ENCODE peak calls at places on chromosomes 7 and 10, in seven cellular contexts. J is AG04450, G is lower lobe of right lung, Q is small intestine, V is brain microvascular endothelial cell, D is adrenal gland, P is PC-3. M is an unnamed sample.

GRCh38 chr10:6014241-6014761 is 37.0 kb upstream of the IL15RA start:
- DNase-seq in J (no peak), G (no peak), Q (peak), V (peak), D (peak), P (peak), M (peak)

GRCh38 chr7:39950473-39951155 is 558 bp downstream of the CDK13 start:
- DNase-seq in J (no peak), G (peak), Q (peak), V (peak), D (peak), P (peak), M (no peak)

GRCh38 chr7:148478551-148478950 is 112.0 kb upstream of the C7orf33 start:
- DNase-seq in J (no peak), G (no peak), Q (no peak), V (no peak), D (no peak), P (no peak), M (no peak)

GRCh38 chr7:25083201-25083600 is 41.9 kb downstream of the CYCS start:
- DNase-seq in J (no peak), G (no peak), Q (no peak), V (no peak), D (no peak), P (peak), M (no peak)

GRCh38 chr10:48465860-48466521 is 138.9 kb downstream of the ARHGAP22 start:
- DNase-seq in J (no peak), G (no peak), Q (no peak), V (no peak), D (peak), P (no peak), M (no peak)

GRCh38 chr7:129748710-129749109 is 137.2 kb downstream of the NRF1 start:
- DNase-seq in J (no peak), G (no peak), Q (no peak), V (no peak), D (no peak), P (no peak), M (no peak)

GRCh38 chr10:110863361-110863760 is 8.4 kb upstream of the PDCD4 start:
- DNase-seq in J (no peak), G (no peak), Q (no peak), V (no peak), D (no peak), P (no peak), M (no peak)

GRCh38 chr7:20270867-20271266 is 53.7 kb upstream of the MACC1 start:
- DNase-seq in J (no peak), G (no peak), Q (peak), V (no peak), D (no peak), P (no peak), M (no peak)

GRCh38 chr7:125316451-125316850 is 386.8 kb upstream of the POT1 start:
- DNase-seq in J (no peak), G (no peak), Q (no peak), V (peak), D (no peak), P (peak), M (no peak)

GRCh38 chr7:88759216-88759955 is at the start of gene ZNF804B:
- DNase-seq in J (no peak), G (no peak), Q (no peak), V (no peak), D (peak), P (no peak), M (no peak)

GRCh38 chr10:35517431-35518181 is 87.5 kb upstream of the GJD4 start:
- DNase-seq in J (no peak), G (no peak), Q (no peak), V (peak), D (peak), P (peak), M (no peak)

GRCh38 chr10:123445336-123445735 is 220.8 kb upstream of the GPR26 start:
- DNase-seq in J (no peak), G (no peak), Q (no peak), V (no peak), D (no peak), P (no peak), M (no peak)

GRCh38 chr7:149885191-149886017 is 11.6 kb downstream of the ATP6V0E2 start:
- DNase-seq in J (no peak), G (no peak), Q (peak), V (no peak), D (no peak), P (no peak), M (no peak)

GRCh38 chr10:48480397-48481374 is 124.2 kb downstream of the ARHGAP22 start:
- DNase-seq in J (no peak), G (no peak), Q (no peak), V (no peak), D (no peak), P (no peak), M (no peak)

GRCh38 chr10:9342865-9343450 is 1288.5 kb downstream of the GATA3 start:
- DNase-seq in J (peak), G (no peak), Q (peak), V (peak), D (no peak), P (peak), M (no peak)

GRCh38 chr7:66668677-66669076 is 40.0 kb downstream of the KCTD7 start:
- DNase-seq in J (no peak), G (no peak), Q (no peak), V (no peak), D (no peak), P (no peak), M (no peak)

GRCh38 chr7:48337012-48337621 is 165.9 kb downstream of the ABCA13 start:
- DNase-seq in J (no peak), G (no peak), Q (peak), V (peak), D (no peak), P (peak), M (no peak)

GRCh38 chr7:117123311-117123926 is 170.1 kb downstream of the ST7 start:
- DNase-seq in J (no peak), G (no peak), Q (no peak), V (no peak), D (no peak), P (no peak), M (no peak)

GRCh38 chr10:34104829-34105572 is 710.1 kb downstream of the PARD3 start:
- DNase-seq in J (no peak), G (no peak), Q (peak), V (no peak), D (no peak), P (no peak), M (no peak)

GRCh38 chr10:119395287-119396007 is 147.1 kb downstream of the RGS10 start:
- DNase-seq in J (no peak), G (peak), Q (no peak), V (peak), D (peak), P (no peak), M (no peak)
- H3K27ac ChIP-seq in J (no peak), G (peak), Q (peak), V (no peak), D (peak), P (no peak), M (peak)

GRCh38 chr7:151269511-151269910 is 21.0 kb upstream of the SMARCD3 start:
- DNase-seq in J (no peak), G (peak), Q (no peak), V (no peak), D (no peak), P (no peak), M (no peak)

GRCh38 chr7:151272410-151272809 is 23.9 kb upstream of the SMARCD3 start:
- DNase-seq in J (no peak), G (peak), Q (no peak), V (no peak), D (no peak), P (no peak), M (no peak)

GRCh38 chr7:151272877-151273276 is 24.4 kb upstream of the SMARCD3 start:
- DNase-seq in J (no peak), G (no peak), Q (no peak), V (no peak), D (no peak), P (no peak), M (no peak)

GRCh38 chr7:151273646-151274375 is 25.3 kb upstream of the SMARCD3 start:
- DNase-seq in J (no peak), G (no peak), Q (no peak), V (no peak), D (no peak), P (no peak), M (no peak)

DNA sequence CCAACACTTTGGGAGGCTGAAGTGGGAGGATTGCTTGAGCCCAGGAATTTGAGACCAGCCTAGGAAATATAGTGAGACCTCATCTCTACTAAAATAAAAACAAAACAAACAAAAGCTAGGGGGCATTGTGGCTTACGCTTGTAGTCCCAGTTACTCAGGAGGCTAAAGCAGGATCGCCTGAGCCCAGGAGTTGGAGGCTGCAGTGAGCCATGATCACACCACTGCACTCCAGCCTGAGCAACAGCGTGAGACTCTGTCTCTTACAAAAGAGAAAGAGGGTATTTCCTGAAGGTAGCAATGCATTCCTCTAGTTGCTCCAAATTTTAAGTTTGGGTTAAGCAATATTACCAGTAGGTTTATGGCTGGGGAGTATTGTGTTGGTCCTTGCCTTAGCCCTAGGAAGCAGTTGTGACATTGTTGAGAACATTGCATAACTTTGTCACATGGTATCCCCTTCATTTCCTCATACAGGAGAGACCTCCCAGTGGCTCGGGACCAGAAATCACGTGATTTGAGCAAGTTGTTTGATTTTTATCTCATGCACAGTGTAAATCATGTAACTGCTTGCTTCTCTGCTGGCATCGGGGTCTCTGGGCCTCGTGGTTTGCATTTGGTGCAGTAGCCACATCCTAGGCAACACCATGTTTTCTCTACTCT is 23.3 kb upstream of the SMARCD3 start:
- DNase-seq in J (no peak), G (peak), Q (peak), V (no peak), D (no peak), P (no peak), M (peak)
- H3K27ac ChIP-seq in J (no peak), G (peak), Q (peak), V (no peak), D (peak), P (no peak), M (peak)

DNA sequence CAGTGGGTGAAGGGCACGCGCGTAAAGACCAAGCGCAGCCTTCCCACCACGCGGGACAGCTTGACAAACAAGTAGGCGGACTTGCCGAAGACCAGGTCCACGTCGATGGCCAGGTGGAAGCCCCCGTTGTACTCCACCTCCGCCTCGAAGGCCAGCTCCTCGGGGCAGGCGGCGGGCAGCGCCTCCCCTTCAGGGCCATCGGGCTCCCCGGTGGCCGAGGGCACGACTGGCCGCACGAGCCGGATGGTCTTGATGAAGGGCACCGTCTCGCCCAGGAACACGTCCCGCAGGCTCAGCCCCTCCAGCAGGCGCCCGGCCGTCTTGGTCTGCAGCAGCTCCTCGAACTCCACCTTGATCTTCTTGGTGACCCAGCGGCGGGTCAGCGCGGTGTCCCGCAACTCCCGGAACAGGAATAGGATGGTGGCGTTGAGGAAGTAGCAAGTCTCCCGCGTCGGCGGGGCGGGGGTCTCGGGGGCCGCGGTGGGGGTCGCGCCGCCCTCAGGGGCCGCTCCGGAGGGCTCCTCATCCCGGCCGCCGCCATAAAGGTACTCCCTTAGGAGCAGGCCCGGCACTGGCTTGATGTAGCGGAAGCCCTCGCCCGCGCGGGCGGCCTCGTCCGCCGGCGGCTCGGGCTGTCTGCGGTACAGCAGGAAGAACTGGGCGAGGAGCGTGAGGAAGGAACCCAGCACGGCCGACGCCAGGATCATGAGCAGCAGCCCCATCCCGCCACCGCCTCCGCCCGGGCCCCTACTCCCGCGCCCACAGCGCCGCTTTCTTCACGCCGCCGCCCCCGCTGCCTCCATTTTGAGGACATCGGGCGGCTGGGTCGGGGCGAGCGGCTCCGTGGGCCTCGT is 507 bp downstream of the PDZD8 start:
- DNase-seq in J (no peak), G (peak), Q (no peak), V (no peak), D (peak), P (peak), M (no peak)
- H3K27ac ChIP-seq in J (peak), G (peak), Q (peak), V (peak), D (peak), P (peak), M (peak)

DNA sequence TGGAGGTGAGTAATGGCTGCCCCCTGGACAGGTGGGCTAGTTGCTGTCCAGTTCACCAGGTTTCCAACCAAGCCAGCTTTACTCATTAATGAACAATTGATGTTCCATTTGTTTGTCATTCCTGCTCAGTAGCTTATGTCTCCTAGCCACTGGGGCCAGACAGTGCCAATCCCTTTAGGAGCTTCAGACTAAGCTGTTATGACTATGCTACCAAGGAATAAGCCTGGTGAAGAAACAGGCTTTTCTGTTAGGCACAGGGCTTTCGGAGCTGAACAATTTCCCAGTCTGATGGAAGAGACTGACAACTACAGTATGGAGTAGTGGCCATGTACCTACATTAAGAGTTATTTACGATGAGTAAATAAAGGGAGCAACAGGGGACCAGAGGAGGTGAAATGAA is 2.1 kb upstream of the FMC1 start:
- DNase-seq in J (no peak), G (no peak), Q (no peak), V (no peak), D (no peak), P (no peak), M (no peak)
- H3K27ac ChIP-seq in J (no peak), G (no peak), Q (no peak), V (no peak), D (no peak), P (no peak), M (no peak)

GRCh38 chr10:24488631-24489030 is 235.1 kb downstream of the ARHGAP21 start:
- DNase-seq in J (no peak), G (no peak), Q (peak), V (no peak), D (no peak), P (no peak), M (no peak)
- H3K27ac ChIP-seq in J (no peak), G (no peak), Q (peak), V (no peak), D (no peak), P (no peak), M (no peak)

GRCh38 chr10:86044029-86044428 is 322.6 kb downstream of the GRID1 start:
- DNase-seq in J (no peak), G (no peak), Q (no peak), V (no peak), D (no peak), P (no peak), M (no peak)

GRCh38 chr10:86042161-86042560 is 324.4 kb downstream of the GRID1 start:
- DNase-seq in J (no peak), G (no peak), Q (no peak), V (no peak), D (no peak), P (no peak), M (no peak)

GRCh38 chr10:86041116-86041515 is 325.5 kb downstream of the GRID1 start:
- DNase-seq in J (no peak), G (no peak), Q (no peak), V (no peak), D (no peak), P (no peak), M (no peak)

GRCh38 chr10:86045896-86046295 is 320.7 kb downstream of the GRID1 start:
- DNase-seq in J (no peak), G (no peak), Q (no peak), V (no peak), D (no peak), P (no peak), M (no peak)

GRCh38 chr10:86043236-86043635 is 323.4 kb downstream of the GRID1 start:
- DNase-seq in J (no peak), G (no peak), Q (no peak), V (no peak), D (no peak), P (no peak), M (no peak)
- H3K27ac ChIP-seq in J (no peak), G (no peak), Q (no peak), V (no peak), D (no peak), P (no peak), M (no peak)

DNA sequence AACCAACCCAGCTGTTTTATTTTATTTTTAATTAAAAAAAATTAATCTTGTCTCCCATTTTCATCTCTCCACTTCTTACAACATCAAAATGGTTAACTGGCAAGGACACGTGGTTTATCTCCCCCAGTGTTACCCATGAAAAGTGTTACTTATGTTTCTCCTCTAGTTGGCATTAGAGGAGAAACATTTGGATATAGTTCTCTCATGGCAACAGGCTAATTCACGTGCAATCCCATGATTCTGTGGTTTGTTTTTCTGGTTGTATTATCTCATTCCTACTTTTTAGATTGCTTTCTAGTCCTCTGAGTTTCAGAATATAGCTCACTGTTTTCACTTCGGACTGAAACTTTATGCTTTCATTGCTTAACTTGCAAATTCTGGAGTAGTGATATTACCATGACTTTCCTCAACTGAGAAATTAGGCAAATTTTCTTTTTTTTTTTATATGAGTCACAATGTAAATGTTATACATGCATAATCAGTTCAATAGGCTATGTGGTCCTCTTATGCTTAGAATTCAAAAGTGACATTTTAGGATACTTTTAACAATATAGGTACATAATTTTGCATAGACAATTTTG is 42.9 kb downstream of the LHFPL3 start:
- DNase-seq in J (no peak), G (no peak), Q (no peak), V (no peak), D (no peak), P (no peak), M (no peak)
- H3K27ac ChIP-seq in J (no peak), G (no peak), Q (no peak), V (no peak), D (no peak), P (no peak), M (no peak)

GRCh38 chr10:58336242-58336641 is 1.4 kb downstream of the UBE2D1 start:
- DNase-seq in J (no peak), G (no peak), Q (no peak), V (no peak), D (no peak), P (no peak), M (no peak)

GRCh38 chr10:58330397-58330796 is 4.4 kb upstream of the UBE2D1 start:
- DNase-seq in J (no peak), G (no peak), Q (no peak), V (no peak), D (no peak), P (no peak), M (no peak)

GRCh38 chr10:58341422-58341821 is 6.6 kb downstream of the UBE2D1 start:
- DNase-seq in J (no peak), G (no peak), Q (no peak), V (no peak), D (no peak), P (no peak), M (no peak)

GRCh38 chr10:58334817-58335305 is at the start of gene UBE2D1:
- DNase-seq in J (no peak), G (peak), Q (peak), V (peak), D (peak), P (peak), M (peak)

GRCh38 chr10:58335306-58336005 is 650 bp downstream of the UBE2D1 start:
- DNase-seq in J (no peak), G (peak), Q (peak), V (peak), D (peak), P (peak), M (no peak)
- H3K27ac ChIP-seq in J (no peak), G (peak), Q (peak), V (peak), D (peak), P (peak), M (peak)